ENCODE peak calls at places on chromosomes 2 and 18, in four cellular contexts. K is psoas muscle, R is spleen, A is mammary epithelial cell. E is an unnamed sample.

GRCh38 chr18:70371085-70371735 is 82.4 kb downstream of the SOCS6 start:
- DNase-seq in K (no peak), R (no peak), A (peak; percentile 68), E (no peak)

GRCh38 chr2:124883595-124883994 is 858.5 kb downstream of the CNTNAP5 start:
- DNase-seq in K (no peak), R (no peak), A (no peak), E (no peak)

GRCh38 chr18:35201502-35201901 is 39.3 kb upstream of the ZNF397 start:
- DNase-seq in K (no peak), R (no peak), A (no peak), E (no peak)

GRCh38 chr2:25257032-25257455 is 84.7 kb downstream of the DNMT3A start:
- DNase-seq in K (no peak), R (no peak), A (no peak), E (no peak)

GRCh38 chr2:39135678-39136259 is 14.9 kb upstream of the SOS1 start:
- DNase-seq in K (no peak), R (no peak), A (no peak), E (no peak)

GRCh38 chr18:54515149-54515548 is 75.9 kb upstream of the DYNAP start:
- DNase-seq in K (no peak), R (no peak), A (no peak), E (no peak)

GRCh38 chr2:101999122-101999789 is 7.5 kb downstream of the IL1R2 start:
- DNase-seq in K (no peak), R (no peak), A (peak; percentile 73), E (no peak)

GRCh38 chr2:129604560-129604959 is 374.9 kb upstream of the RAB6C start:
- DNase-seq in K (no peak), R (no peak), A (no peak), E (no peak)

GRCh38 chr2:37271376-37272067 is 40.1 kb downstream of the NDUFAF7 start:
- DNase-seq in K (no peak), R (no peak), A (no peak), E (no peak)

GRCh38 chr2:61604433-61604832 is 66.3 kb upstream of the XPO1 start:
- DNase-seq in K (no peak), R (no peak), A (no peak), E (no peak)

GRCh38 chr2:18311413-18311812 is 249.0 kb downstream of the RDH14 start:
- DNase-seq in K (no peak), R (no peak), A (no peak), E (no peak)

GRCh38 chr2:223042704-223043118 is 9.3 kb upstream of the KCNE4 start:
- DNase-seq in K (no peak), R (no peak), A (peak; percentile 88), E (no peak)

GRCh38 chr2:200528228-200528627 is 2.2 kb downstream of the SGO2 start:
- DNase-seq in K (no peak), R (no peak), A (no peak), E (no peak)

GRCh38 chr18:8847900-8848299 is 142.5 kb downstream of the MTCL1 start:
- DNase-seq in K (no peak), R (no peak), A (no peak), E (no peak)

GRCh38 chr2:222320441-222321395 is 21.9 kb upstream of the PAX3 start:
- DNase-seq in K (no peak), R (peak; percentile 76), A (no peak), E (no peak)

GRCh38 chr2:30765876-30766470 is 41.3 kb downstream of the CAPN13 start:
- DNase-seq in K (no peak), R (peak; percentile 61), A (no peak), E (no peak)

GRCh38 chr2:234121999-234122398 is 71.5 kb downstream of the SPP2 start:
- DNase-seq in K (no peak), R (no peak), A (no peak), E (no peak)

GRCh38 chr2:27212626-27213471 is 781 bp upstream of the SLC5A6 start:
- DNase-seq in K (no peak), R (no peak), A (peak; percentile 56), E (peak; percentile 74)

GRCh38 chr2:70966681-70967080 is 11.7 kb upstream of the ANKRD53 start:
- DNase-seq in K (no peak), R (peak; percentile 28), A (no peak), E (no peak)

GRCh38 chr2:231015462-231015861 is 19.5 kb downstream of the SPATA3 start:
- DNase-seq in K (no peak), R (no peak), A (no peak), E (no peak)

GRCh38 chr2:223797811-223798721 is 39.3 kb downstream of the AP1S3 start:
- DNase-seq in K (no peak), R (no peak), A (peak; percentile 56), E (no peak)

GRCh38 chr2:174546519-174547506 is 50.8 kb downstream of the WIPF1 start:
- DNase-seq in K (no peak), R (no peak), A (peak; percentile 17), E (peak; percentile 39)

GRCh38 chr2:229922449-229923386 is at the start of gene FBXO36:
- DNase-seq in K (peak; percentile 86), R (peak; percentile 96), A (no peak), E (peak; percentile 82)

GRCh38 chr2:176039375-176039774 is 37.3 kb upstream of the LNPK start:
- DNase-seq in K (no peak), R (no peak), A (no peak), E (no peak)

GRCh38 chr2:132421198-132421780 is 4.7 kb downstream of the GPR39 start:
- DNase-seq in K (no peak), R (no peak), A (peak; percentile 50), E (no peak)

GRCh38 chr2:100309973-100310719 is 12.2 kb downstream of the LONRF2 start:
- DNase-seq in K (no peak), R (no peak), A (no peak), E (no peak)

GRCh38 chr18:62566199-62566598 is 43.4 kb downstream of the ZCCHC2 start:
- DNase-seq in K (no peak), R (no peak), A (no peak), E (no peak)

GRCh38 chr2:233936089-233936488 is 18.9 kb downstream of the TRPM8 start:
- DNase-seq in K (no peak), R (no peak), A (no peak), E (no peak)

GRCh38 chr2:5187283-5187682 is 504.9 kb upstream of the SOX11 start:
- DNase-seq in K (no peak), R (no peak), A (no peak), E (no peak)

DNA sequence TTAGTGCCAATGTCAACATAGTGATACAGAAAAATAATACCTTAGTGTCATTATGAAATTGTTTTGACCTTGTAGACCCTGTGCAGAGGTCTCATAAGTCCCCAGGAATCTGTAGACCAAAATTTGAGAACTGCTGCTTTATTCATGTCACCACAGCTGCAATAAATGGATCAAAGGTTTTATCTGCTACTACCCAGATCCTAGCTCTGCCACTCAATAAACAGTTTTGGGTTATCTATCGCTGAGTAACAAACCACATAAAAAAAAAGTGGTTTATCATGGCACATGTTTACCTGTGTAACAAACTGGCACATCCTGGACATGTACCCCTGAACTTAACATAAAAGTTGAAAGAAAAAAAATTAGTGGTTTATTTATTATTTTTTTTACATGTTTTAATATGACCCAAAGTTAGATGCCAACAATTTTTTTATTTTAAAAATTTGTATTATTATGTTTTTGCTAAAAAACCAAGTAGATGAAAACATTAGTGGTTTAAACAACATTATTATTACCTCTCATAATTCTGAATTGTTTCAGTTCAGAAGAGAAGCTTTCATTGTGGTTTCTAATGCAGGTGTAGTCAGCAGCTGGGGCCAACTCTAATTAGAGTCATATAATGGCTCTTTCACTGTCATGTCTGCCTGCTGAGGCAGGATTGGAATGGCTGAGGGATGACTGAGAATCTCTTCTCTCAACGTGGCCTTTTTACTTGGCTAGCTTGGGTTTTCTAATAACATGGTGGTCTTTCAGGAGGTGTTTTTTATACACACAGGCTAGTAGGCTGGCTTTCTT is 103.3 kb upstream of the SLC38A11 start:
- DNase-seq in K (no peak), R (no peak), A (no peak), E (no peak)
- H3K9me3 ChIP-seq in K (no peaks in the 10 kb centered on the region), R (no peaks in the 10 kb centered on the region), A (no peaks in the 10 kb centered on the region), E (no peaks in the 10 kb centered on the region)

DNA sequence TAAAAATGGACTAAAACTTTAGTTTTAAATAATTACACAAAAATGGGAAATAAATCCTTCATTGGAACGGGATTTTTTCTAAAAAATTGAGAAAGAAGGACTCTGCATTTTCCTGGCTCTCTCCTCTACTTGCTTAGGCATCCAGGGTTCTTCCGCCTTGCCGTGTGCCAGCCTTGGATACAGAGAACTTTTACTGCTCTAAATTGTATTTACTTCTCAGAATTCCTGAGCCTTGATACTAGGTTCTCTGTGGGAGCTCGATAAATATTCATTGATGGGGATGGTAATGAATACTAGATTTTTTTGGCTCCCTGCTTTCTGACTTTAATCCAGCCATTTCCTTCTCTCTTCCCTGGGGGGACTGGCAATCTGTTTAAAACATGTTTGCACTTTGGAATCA is 746.0 kb upstream of the LRRTM1 start:
- DNase-seq in K (no peak), R (no peak), A (no peak), E (no peak)
- H3K9me3 ChIP-seq in K (no peaks in the 10 kb centered on the region), R (peaks cover 41% of the 10 kb centered on the region), A (peaks cover 9% of the 10 kb centered on the region), E (no peaks in the 10 kb centered on the region)

DNA sequence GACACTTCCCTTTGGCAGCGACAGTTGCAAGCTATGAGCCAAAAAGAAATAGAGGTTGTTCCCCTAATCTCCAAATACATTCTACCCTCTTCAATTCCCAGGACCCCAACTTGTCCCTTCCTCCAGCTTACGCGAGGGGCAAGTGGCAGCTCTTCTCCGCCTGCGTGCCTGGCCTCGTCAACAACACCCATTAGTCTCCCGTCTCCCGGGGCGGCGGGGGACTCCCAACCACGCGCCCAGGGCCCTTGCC is 545 bp upstream of the UBE2E3 start:
- DNase-seq in K (no peak), R (no peak), A (no peak), E (no peak)
- H3K9me3 ChIP-seq in K (no peaks in the 10 kb centered on the region), R (no peaks in the 10 kb centered on the region), A (no peaks in the 10 kb centered on the region), E (no peaks in the 10 kb centered on the region)

GRCh38 chr2:464562-465309 is 176.8 kb upstream of the ALKAL2 start:
- DNase-seq in K (no peak), R (no peak), A (no peak), E (no peak)

GRCh38 chr2:458431-458827 is 170.5 kb upstream of the ALKAL2 start:
- DNase-seq in K (no peak), R (no peak), A (no peak), E (no peak)

GRCh38 chr2:457287-457686 is 169.4 kb upstream of the ALKAL2 start:
- DNase-seq in K (no peak), R (no peak), A (no peak), E (no peak)

GRCh38 chr2:457792-458430 is 170.0 kb upstream of the ALKAL2 start:
- DNase-seq in K (no peak), R (no peak), A (no peak), E (no peak)

GRCh38 chr2:460861-461260 is 173.0 kb upstream of the ALKAL2 start:
- DNase-seq in K (no peak), R (no peak), A (peak; percentile 9), E (peak; percentile 47)
- H3K9me3 ChIP-seq in K (no peaks in the 10 kb centered on the region), R (no peaks in the 10 kb centered on the region), A (peaks cover 9% of the 10 kb centered on the region), E (no peaks in the 10 kb centered on the region)

GRCh38 chr2:161146996-161147395 is 13.2 kb upstream of the TANK start:
- DNase-seq in K (no peak), R (no peak), A (no peak), E (no peak)
- H3K9me3 ChIP-seq in K (peaks cover 22% of the 10 kb centered on the region), R (peaks cover 47% of the 10 kb centered on the region), A (peaks cover 8% of the 10 kb centered on the region), E (peaks cover 12% of the 10 kb centered on the region)

GRCh38 chr2:238473014-238473413 is 46.3 kb downstream of the ASB1 start:
- DNase-seq in K (no peak), R (no peak), A (no peak), E (no peak)

GRCh38 chr2:238473523-238473922 is 46.8 kb downstream of the ASB1 start:
- DNase-seq in K (no peak), R (no peak), A (no peak), E (no peak)

GRCh38 chr2:238475034-238475433 is 48.3 kb downstream of the ASB1 start:
- DNase-seq in K (no peak), R (peak; percentile 46), A (peak; percentile 52), E (no peak)

GRCh38 chr2:238476258-238476657 is 49.5 kb downstream of the ASB1 start:
- DNase-seq in K (no peak), R (no peak), A (no peak), E (no peak)

GRCh38 chr2:238475571-238475970 is 48.8 kb downstream of the ASB1 start:
- DNase-seq in K (no peak), R (no peak), A (no peak), E (no peak)
- H3K9me3 ChIP-seq in K (peaks cover 47% of the 10 kb centered on the region), R (peaks cover 71% of the 10 kb centered on the region), A (peaks cover 5% of the 10 kb centered on the region), E (peaks cover 9% of the 10 kb centered on the region)

E was measured in CD8-positive, alpha-beta memory T cell.